ENCODE peak calls at places on chromosomes 12 and 14, in eight cellular contexts. O is activated CD4-positive, alpha-beta T cell treated with anti-CD3 and anti-CD28 coated beads, Interleukin-2, amount 50 U/mL, for 1 hour; K is ELR; U is stimulated activated CD8-positive, alpha-beta memory T cell treated with anti-CD3 and anti-CD28 coated beads, Interleukin-12 subunit alpha, Interleukin-12 subunit beta, amount 100 ng/mL, for 4 hours; G is HepG2; Q is H7; M is activated T-cell treated with anti-CD3 and anti-CD28 coated beads, Interleukin-2, amount 50 U/mL, for 72 hours; Z is NCI-H748 treated with DMSO at 0.1 percent for 48 hours. A is an unnamed sample.

GRCh38 chr14:68814376-68815287 is 21.8 kb upstream of the ZFP36L1 start:
- DNase-seq in O (peak; percentile 54), K (peak; percentile 69), U (no peak), G (peak; percentile 74), Q (peak; percentile 90), M (peak; percentile 42), Z (no peak), A (peak; percentile 87)

GRCh38 chr14:89443002-89443660 is 26.1 kb upstream of the FOXN3 start:
- DNase-seq in O (no peak), K (peak; percentile 44), U (no peak), G (no peak), Q (no peak), M (no peak), Z (no peak), A (no peak)

GRCh38 chr14:32623300-32624093 is 294.4 kb downstream of the AKAP6 start:
- DNase-seq in O (no peak), K (peak; percentile 73), U (no peak), G (no peak), Q (no peak), M (no peak), Z (no peak), A (peak; percentile 14)

GRCh38 chr12:108630481-108631207 is 3.0 kb downstream of the SELPLG start:
- DNase-seq in O (no peak), K (peak; percentile 98), U (no peak), G (no peak), Q (no peak), M (no peak), Z (no peak), A (peak; percentile 71)

GRCh38 chr14:28116716-28117115 is 649.9 kb upstream of the FOXG1 start:
- DNase-seq in O (no peak), K (no peak), U (no peak), G (no peak), Q (no peak), M (no peak), Z (no peak), A (no peak)

GRCh38 chr12:109539508-109539907 is 33.8 kb downstream of the MMAB start:
- DNase-seq in O (no peak), K (peak; percentile 89), U (no peak), G (no peak), Q (no peak), M (no peak), Z (no peak), A (no peak)

GRCh38 chr12:121811434-121812319 is 7.9 kb downstream of the SETD1B start:
- DNase-seq in O (peak; percentile 66), K (peak; percentile 79), U (peak; percentile 63), G (peak; percentile 57), Q (peak; percentile 98), M (peak; percentile 88), Z (peak; percentile 43), A (no peak)

GRCh38 chr12:57142121-57142520 is 5.3 kb downstream of the LRP1-AS start:
- DNase-seq in O (no peak), K (no peak), U (no peak), G (no peak), Q (no peak), M (no peak), Z (no peak), A (no peak)

GRCh38 chr14:32075636-32076277 is 1.3 kb upstream of the ARHGAP5 start:
- DNase-seq in O (no peak), K (peak; percentile 34), U (no peak), G (peak; percentile 34), Q (peak; percentile 14), M (no peak), Z (no peak), A (peak; percentile 3)

GRCh38 chr14:90644882-90645281 is 171.3 kb downstream of the TTC7B start:
- DNase-seq in O (no peak), K (peak; percentile 25), U (no peak), G (peak; percentile 39), Q (no peak), M (no peak), Z (no peak), A (no peak)

GRCh38 chr12:96398422-96399080 is 1.7 kb downstream of the CDK17 start:
- DNase-seq in O (no peak), K (peak; percentile 16), U (no peak), G (peak; percentile 7), Q (no peak), M (peak; percentile 4), Z (no peak), A (no peak)

GRCh38 chr14:106372870-106373657 is 846.7 kb downstream of the TMEM121 start:
- DNase-seq in O (peak; percentile 75), K (peak; percentile 3), U (peak; percentile 60), G (peak; percentile 42), Q (peak; percentile 59), M (peak; percentile 90), Z (peak; percentile 38), A (no peak)

GRCh38 chr12:107992870-107993451 is 136.1 kb upstream of the WSCD2 start:
- DNase-seq in O (no peak), K (peak; percentile 60), U (no peak), G (peak; percentile 49), Q (peak; percentile 37), M (no peak), Z (peak; percentile 1), A (peak; percentile 62)

GRCh38 chr12:122646568-122647220 is 56.5 kb downstream of the HCAR2 start:
- DNase-seq in O (peak; percentile 12), K (peak; percentile 98), U (peak; percentile 35), G (no peak), Q (no peak), M (peak; percentile 78), Z (no peak), A (peak; percentile 40)

GRCh38 chr12:20455001-20455706 is 86.8 kb downstream of the PDE3A start:
- DNase-seq in O (no peak), K (no peak), U (no peak), G (no peak), Q (no peak), M (no peak), Z (no peak), A (no peak)

GRCh38 chr14:68359862-68360552 is 432.9 kb downstream of the ZFP36L1 start:
- DNase-seq in O (no peak), K (no peak), U (no peak), G (no peak), Q (no peak), M (no peak), Z (no peak), A (no peak)

GRCh38 chr14:76956253-76957090 is 72.0 kb downstream of the IRF2BPL start:
- DNase-seq in O (peak; percentile 86), K (peak; percentile 98), U (peak; percentile 83), G (peak; percentile 89), Q (peak; percentile 94), M (peak; percentile 95), Z (peak; percentile 91), A (peak; percentile 98)

GRCh38 chr14:53032161-53032803 is 81.4 kb upstream of the FERMT2 start:
- DNase-seq in O (no peak), K (peak; percentile 89), U (no peak), G (peak; percentile 69), Q (no peak), M (no peak), Z (no peak), A (peak; percentile 59)

GRCh38 chr14:67487937-67488893 is at the start of gene TMEM229B:
- DNase-seq in O (peak; percentile 55), K (peak; percentile 19), U (peak; percentile 60), G (no peak), Q (no peak), M (peak; percentile 80), Z (no peak), A (peak; percentile 68)

GRCh38 chr14:95739356-95739755 is 25.4 kb upstream of the TCL1A start:
- DNase-seq in O (no peak), K (no peak), U (no peak), G (no peak), Q (no peak), M (no peak), Z (no peak), A (no peak)

GRCh38 chr14:64992328-64992885 is 5.7 kb downstream of the FNTB start:
- DNase-seq in O (no peak), K (no peak), U (no peak), G (no peak), Q (no peak), M (no peak), Z (no peak), A (no peak)

GRCh38 chr12:14647028-14647750 is 49.2 kb downstream of the GUCY2C start:
- DNase-seq in O (no peak), K (no peak), U (no peak), G (no peak), Q (no peak), M (no peak), Z (no peak), A (no peak)

GRCh38 chr14:104286496-104286895 is 148.1 kb downstream of the KIF26A start:
- DNase-seq in O (no peak), K (no peak), U (no peak), G (no peak), Q (no peak), M (no peak), Z (no peak), A (no peak)

GRCh38 chr14:61403411-61403810 is 82.0 kb downstream of the PRKCH start:
- DNase-seq in O (no peak), K (no peak), U (no peak), G (no peak), Q (no peak), M (no peak), Z (no peak), A (no peak)

GRCh38 chr12:63978519-63978918 is 134.0 kb downstream of the SRGAP1 start:
- DNase-seq in O (no peak), K (peak; percentile 98), U (no peak), G (peak; percentile 4), Q (no peak), M (no peak), Z (no peak), A (no peak)

GRCh38 chr12:73598626-73599025 is 939.0 kb upstream of the ATXN7L3B start:
- DNase-seq in O (no peak), K (peak; percentile 12), U (no peak), G (no peak), Q (no peak), M (no peak), Z (no peak), A (peak; percentile 6)

GRCh38 chr12:40794087-40794486 is 101.8 kb downstream of the CNTN1 start:
- DNase-seq in O (no peak), K (no peak), U (no peak), G (no peak), Q (no peak), M (no peak), Z (no peak), A (no peak)

GRCh38 chr14:64438181-64438839 is 27.0 kb upstream of the AKAP5 start:
- DNase-seq in O (no peak), K (peak; percentile 82), U (no peak), G (no peak), Q (no peak), M (no peak), Z (no peak), A (peak; percentile 73)

GRCh38 chr12:54258286-54258685 is 21.6 kb downstream of the CBX5 start:
- DNase-seq in O (no peak), K (peak; percentile 41), U (no peak), G (no peak), Q (no peak), M (no peak), Z (no peak), A (no peak)

GRCh38 chr12:4810219-4810671 is 90.0 kb downstream of the GALNT8 start:
- DNase-seq in O (no peak), K (no peak), U (no peak), G (no peak), Q (no peak), M (no peak), Z (no peak), A (no peak)

GRCh38 chr12:118544569-118544968 is 168.2 kb downstream of the SUDS3 start:
- DNase-seq in O (no peak), K (peak; percentile 90), U (no peak), G (peak; percentile 50), Q (no peak), M (no peak), Z (no peak), A (peak; percentile 62)

GRCh38 chr12:50186667-50187066 is 19.5 kb upstream of the CERS5 start:
- DNase-seq in O (no peak), K (peak; percentile 61), U (no peak), G (no peak), Q (no peak), M (no peak), Z (no peak), A (no peak)

GRCh38 chr12:64058541-64059321 is 163.4 kb downstream of the KICS2 start:
- DNase-seq in O (no peak), K (no peak), U (no peak), G (no peak), Q (no peak), M (no peak), Z (no peak), A (no peak)

GRCh38 chr14:99671230-99672224 is 12.6 kb upstream of the CYP46A1 start:
- DNase-seq in O (no peak), K (no peak), U (no peak), G (peak; percentile 61), Q (no peak), M (no peak), Z (no peak), A (no peak)